ENCODE peak calls at places on chromosome 20, in six cellular contexts. E, O, Q, V, I and A are unnamed samples.

GRCh38 chr20:62367483-62368302 is 581 bp upstream of the LAMA5 start:
- DNase-seq in I (no peak), E (no peak), O (peak), V (peak), Q (peak), A (no peak)

GRCh38 chr20:33169176-33169794 is 1.3 kb downstream of the BPIFA2 start:
- DNase-seq in E (no peak), V (peak), Q (peak), I (no peak), O (peak), A (no peak)

GRCh38 chr20:37954626-37955025 is 51.7 kb downstream of the VSTM2L start:
- DNase-seq in V (no peak), Q (no peak), O (no peak), I (no peak), E (no peak), A (no peak)

GRCh38 chr20:38141889-38142494 is 23.1 kb downstream of the TGM2 start:
- DNase-seq in V (no peak), O (no peak), E (no peak), I (no peak), Q (no peak), A (no peak)

GRCh38 chr20:22532598-22532997 is 51.8 kb downstream of the FOXA2 start:
- DNase-seq in E (no peak), O (no peak), I (no peak), Q (no peak), V (no peak), A (no peak)

GRCh38 chr20:52461602-52462001 is 270.0 kb upstream of the ZFP64 start:
- DNase-seq in Q (no peak), I (no peak), E (no peak), O (no peak), V (no peak), A (no peak)

GRCh38 chr20:3576363-3576762 is 86.8 kb downstream of the GFRA4 start:
- DNase-seq in Q (no peak), I (no peak), O (no peak), V (no peak), E (no peak), A (no peak)

GRCh38 chr20:17345321-17345720 is 118.5 kb downstream of the PCSK2 start:
- DNase-seq in O (no peak), E (no peak), I (no peak), V (no peak), Q (no peak), A (no peak)

GRCh38 chr20:24785141-24785924 is 163.7 kb upstream of the CST7 start:
- DNase-seq in O (no peak), Q (no peak), V (no peak), I (peak), E (no peak), A (no peak)

GRCh38 chr20:48354320-48355263 is 473.2 kb downstream of the PREX1 start:
- DNase-seq in O (no peak), I (no peak), Q (no peak), V (no peak), E (no peak), A (no peak)

GRCh38 chr20:2585811-2586210 is 49.4 kb downstream of the TMC2 start:
- DNase-seq in O (no peak), I (no peak), E (no peak), Q (no peak), V (no peak), A (no peak)